ENCODE peak calls at places on chromosomes 16 and 17, in eight cellular contexts. H is tibial artery, B is heart right ventricle, T is AG04450, Y is IMR-90, N is fibroblast of lung, O is spleen, E is DND-41. P is an unnamed sample.

GRCh38 chr17:79760197-79760906 is 17.6 kb upstream of the CBX2 start:
- DNase-seq in B (no peak), E (peak; percentile 70), T (no peak), O (no peak), H (no peak), Y (no peak), N (no peak), P (no peak)

GRCh38 chr17:65423346-65424140 is 137.9 kb downstream of the AXIN2 start:
- DNase-seq in N (no peak), Y (no peak), E (no peak), H (no peak), O (no peak), T (no peak), B (no peak), P (no peak)

GRCh38 chr17:57565119-57565635 is 179.9 kb downstream of the CCDC182 start:
- DNase-seq in B (no peak), H (no peak), O (no peak), T (no peak), E (no peak), Y (no peak), N (no peak), P (no peak)

GRCh38 chr16:17414421-17414820 is 56.3 kb downstream of the XYLT1 start:
- DNase-seq in B (no peak), H (no peak), O (no peak), N (no peak), E (no peak), Y (no peak), T (no peak), P (no peak)

GRCh38 chr16:57734925-57735754 is 430 bp upstream of the KATNB1 start:
- DNase-seq in H (peak; percentile 99), Y (peak; percentile 100), O (peak; percentile 97), T (peak; percentile 100), B (peak; percentile 99), N (peak; percentile 100), E (peak; percentile 100), P (peak; percentile 100)

GRCh38 chr17:42702446-42702845 is 20.1 kb downstream of the CNTNAP1 start:
- DNase-seq in B (no peak), H (no peak), N (no peak), Y (no peak), E (no peak), O (no peak), T (no peak), P (no peak)

GRCh38 chr17:32102697-32103096 is 39.6 kb upstream of the RHOT1 start:
- DNase-seq in N (peak; percentile 13), T (no peak), O (no peak), E (no peak), B (no peak), H (no peak), Y (peak; percentile 26), P (no peak)

GRCh38 chr17:17073006-17073626 is 30.9 kb downstream of the MPRIP start:
- DNase-seq in T (no peak), N (no peak), Y (no peak), B (no peak), E (no peak), O (peak; percentile 47), H (no peak), P (no peak)

GRCh38 chr16:81560979-81561657 is 116.5 kb downstream of the CMIP start:
- DNase-seq in B (no peak), O (no peak), T (no peak), H (no peak), E (no peak), N (peak; percentile 55), Y (peak; percentile 44), P (no peak)

GRCh38 chr16:50595854-50596253 is 47.7 kb downstream of the NKD1 start:
- DNase-seq in Y (no peak), T (no peak), N (no peak), H (no peak), B (no peak), O (no peak), E (no peak), P (no peak)

GRCh38 chr16:3020247-3020603 is at the start of gene TNFRSF12A:
- DNase-seq in E (peak; percentile 75), T (no peak), O (peak; percentile 94), H (peak; percentile 88), Y (peak; percentile 68), B (peak; percentile 74), N (peak; percentile 72), P (no peak)

GRCh38 chr17:32142857-32143524 is 689 bp downstream of the RHOT1 start:
- DNase-seq in N (peak; percentile 79), H (peak; percentile 72), Y (peak; percentile 76), B (peak; percentile 57), T (peak; percentile 39), E (peak; percentile 39), O (peak; percentile 83), P (no peak)

GRCh38 chr17:56667925-56668324 is 74.4 kb downstream of the NOG start:
- DNase-seq in B (no peak), N (no peak), O (no peak), E (no peak), H (no peak), T (no peak), Y (no peak), P (no peak)

GRCh38 chr16:1974157-1975070 is 2.6 kb downstream of the TBL3 start:
- DNase-seq in H (no peak), T (no peak), N (no peak), O (no peak), Y (no peak), E (no peak), B (no peak), P (no peak)

GRCh38 chr17:13204607-13205237 is 186.9 kb upstream of the ELAC2 start:
- DNase-seq in H (no peak), E (no peak), B (no peak), Y (no peak), N (peak; percentile 54), T (no peak), O (no peak), P (no peak)

GRCh38 chr16:84144859-84145639 is at the start of the genes DNAAF1 and HSDL1:
- DNase-seq in E (peak; percentile 91), O (peak; percentile 98), H (peak; percentile 93), B (peak; percentile 90), N (peak; percentile 63), T (peak; percentile 45), Y (peak; percentile 73), P (peak; percentile 13)

GRCh38 chr16:84143784-84144199 is 1.2 kb downstream of the HSDL1 start:
- DNase-seq in O (no peak), T (no peak), E (no peak), B (no peak), H (no peak), Y (no peak), N (no peak), P (no peak)

GRCh38 chr16:84141143-84141670 is 3.8 kb downstream of the HSDL1 start:
- DNase-seq in H (no peak), N (no peak), T (no peak), O (no peak), Y (no peak), B (no peak), E (peak; percentile 44), P (no peak)

GRCh38 chr16:84143081-84143480 is 1.9 kb downstream of the HSDL1 start:
- DNase-seq in Y (no peak), O (no peak), B (no peak), T (no peak), E (no peak), N (no peak), H (no peak), P (no peak)

DNA sequence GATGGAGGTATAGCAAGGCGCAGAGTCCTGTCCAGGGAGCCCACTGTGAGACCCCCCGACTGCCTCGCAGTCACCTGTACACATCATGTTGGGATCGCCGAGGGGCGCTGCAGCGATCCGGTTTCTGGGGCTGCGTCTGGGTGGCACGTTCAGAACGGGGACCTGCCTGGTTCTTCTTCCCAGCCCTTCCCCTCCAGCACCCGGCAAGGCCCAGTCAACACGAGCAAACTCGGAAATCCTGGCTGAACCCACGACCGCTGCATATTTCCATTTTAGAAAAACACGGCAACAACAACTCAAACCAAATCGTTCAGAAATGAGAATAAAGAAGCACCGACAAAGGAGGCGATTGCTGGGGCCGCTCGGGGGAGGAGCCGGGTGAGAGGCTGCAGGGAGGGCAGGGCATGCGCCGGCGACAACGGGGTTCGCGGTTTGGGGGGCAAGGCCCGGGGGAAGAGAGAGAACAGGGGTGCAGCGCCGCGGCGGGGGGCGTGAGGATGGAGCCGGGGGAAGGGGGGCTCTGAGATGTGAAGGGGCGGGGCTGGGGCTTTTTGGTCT is 597 bp downstream of the HSDL1 start:
- DNase-seq in B (peak; percentile 19), H (no peak), T (no peak), Y (peak; percentile 5), E (peak; percentile 50), O (peak; percentile 91), N (no peak), P (no peak)
- TF ChIP-seq CTCF in B (no peak), H (no peak), T (peak; percentile 5), Y (no peak), E (peak; percentile 44), O (no peak), N (no peak), P (peak; percentile 17)

DNA sequence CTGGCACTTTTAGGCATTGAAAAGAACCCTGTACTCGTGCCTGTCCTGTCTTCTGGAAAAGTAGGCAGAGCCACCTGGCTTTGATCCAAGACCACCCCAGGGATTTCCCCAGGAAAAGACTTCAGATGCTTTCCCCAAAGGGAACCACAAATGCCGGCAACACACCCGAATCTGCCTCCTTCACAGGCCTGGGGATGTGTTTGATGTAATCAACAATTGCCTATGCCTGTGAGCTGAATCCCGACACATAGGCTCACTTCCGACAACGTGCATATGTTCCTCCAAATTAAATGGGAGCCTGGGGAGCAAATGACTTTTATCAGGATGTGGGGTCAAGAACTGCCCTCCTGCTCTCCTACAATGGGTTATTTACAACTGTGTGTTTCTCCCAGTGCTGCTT is 535.2 kb upstream of the CDH11 start:
- DNase-seq in H (no peak), O (no peak), E (no peak), B (no peak), N (peak; percentile 16), Y (no peak), T (no peak), P (no peak)
- TF ChIP-seq CTCF in H (no peak), O (no peak), E (no peak), B (no peak), N (no peak), Y (no peak), T (no peak), P (no peak)

DNA sequence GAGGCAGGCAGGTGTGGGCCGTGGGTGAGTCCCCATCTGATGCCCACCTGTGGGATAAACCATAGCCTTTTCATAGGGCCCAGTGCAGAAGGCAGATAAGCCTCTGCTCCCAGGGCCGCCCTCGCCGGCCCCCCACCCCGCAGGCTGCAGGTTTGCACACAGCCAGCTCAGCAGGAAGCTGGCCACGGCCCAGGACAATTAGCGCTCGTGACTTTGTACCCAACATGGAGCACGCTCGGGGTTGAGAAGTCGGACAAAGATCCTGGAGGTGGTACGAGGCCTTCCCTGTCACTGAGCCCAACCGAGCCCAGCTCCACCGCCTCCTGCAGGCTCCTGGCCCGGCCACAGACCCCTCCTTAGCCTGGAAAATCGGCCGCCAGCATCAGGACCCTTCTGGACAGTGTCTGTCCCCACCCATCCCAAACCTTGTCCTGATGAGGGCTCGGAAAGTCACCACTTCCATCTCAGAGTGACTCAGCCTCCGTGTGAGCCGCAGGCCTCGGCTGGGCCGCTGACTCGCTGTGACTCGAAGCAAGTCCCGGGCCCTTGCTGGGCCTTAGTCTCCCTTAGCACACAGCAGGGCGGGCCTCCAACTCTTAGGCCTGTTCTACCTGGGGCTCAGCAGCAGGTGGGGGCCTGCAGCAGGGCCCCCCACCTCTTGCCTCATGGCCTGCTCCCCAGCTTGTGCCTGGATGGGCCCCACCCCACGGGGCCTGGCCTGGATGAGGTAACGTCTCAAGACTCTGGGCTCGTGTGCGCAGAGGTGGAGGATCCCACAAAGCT is 22.7 kb downstream of the FAM83G start:
- DNase-seq in O (no peak), H (no peak), E (no peak), N (peak; percentile 83), Y (peak; percentile 82), T (no peak), B (no peak), P (peak; percentile 41)
- TF ChIP-seq CTCF in O (no peak), H (no peak), E (no peak), N (no peak), Y (no peak), T (no peak), B (no peak), P (no peak)

GRCh38 chr16:778909-779527 is 9.2 kb downstream of the RPUSD1 start:
- DNase-seq in Y (no peak), B (no peak), E (no peak), N (no peak), O (no peak), T (no peak), H (no peak), P (no peak)
- TF ChIP-seq CTCF in Y (no peak), B (no peak), E (no peak), N (no peak), O (no peak), T (no peak), H (no peak), P (no peak)

P was measured in AG09309.